ENCODE peak calls at places on chromosomes 13 and 19, in four cellular contexts. L is HAP-1, M is lower lobe of right lung, D is IMR-90. Z is an unnamed sample.

GRCh38 chr13:112961457-112962369 is 7.3 kb upstream of the MCF2L start:
- DNase-seq in L (no peak), M (no peak), D (no peak), Z (no peak)

GRCh38 chr19:2727640-2727944 is 6.4 kb upstream of the DIRAS1 start:
- DNase-seq in L (no peak), M (no peak), D (no peak), Z (no peak)

GRCh38 chr13:46296920-46297319 is 85.2 kb downstream of the LRRC63 start:
- DNase-seq in L (no peak), M (no peak), D (peak; percentile 67), Z (no peak)

GRCh38 chr19:3062165-3063105 is at the start of gene TLE5:
- DNase-seq in L (peak; percentile 73), M (peak; percentile 80), D (no peak), Z (no peak)

GRCh38 chr13:113602291-113602970 is 17.9 kb downstream of the TFDP1 start:
- DNase-seq in L (no peak), M (peak; percentile 13), D (no peak), Z (no peak)

GRCh38 chr19:14434157-14434501 is 1.0 kb downstream of the PKN1 start:
- DNase-seq in L (no peak), M (no peak), D (no peak), Z (no peak)

GRCh38 chr13:113043001-113043630 is 62.5 kb upstream of the F7 start:
- DNase-seq in L (no peak), M (no peak), D (no peak), Z (no peak)

GRCh38 chr13:106755542-106755941 is 187.6 kb upstream of the ARGLU1 start:
- DNase-seq in L (no peak), M (no peak), D (no peak), Z (no peak)

GRCh38 chr13:39051157-39051556 is 12.9 kb downstream of the NHLRC3 start:
- DNase-seq in L (no peak), M (no peak), D (peak; percentile 50), Z (peak; percentile 26)

GRCh38 chr19:12938536-12939291 is at the start of gene CALR:
- DNase-seq in L (peak; percentile 57), M (no peak), D (no peak), Z (no peak)

GRCh38 chr19:10784257-10784656 is 51.8 kb downstream of the TMED1 start:
- DNase-seq in L (no peak), M (peak; percentile 68), D (no peak), Z (no peak)

GRCh38 chr13:96473463-96474157 is 383.7 kb downstream of the HS6ST3 start:
- DNase-seq in L (no peak), M (no peak), D (no peak), Z (peak; percentile 20)

GRCh38 chr19:815775-816499 is 5.8 kb downstream of the PLPPR3 start:
- DNase-seq in L (no peak), M (no peak), D (no peak), Z (no peak)

DNA sequence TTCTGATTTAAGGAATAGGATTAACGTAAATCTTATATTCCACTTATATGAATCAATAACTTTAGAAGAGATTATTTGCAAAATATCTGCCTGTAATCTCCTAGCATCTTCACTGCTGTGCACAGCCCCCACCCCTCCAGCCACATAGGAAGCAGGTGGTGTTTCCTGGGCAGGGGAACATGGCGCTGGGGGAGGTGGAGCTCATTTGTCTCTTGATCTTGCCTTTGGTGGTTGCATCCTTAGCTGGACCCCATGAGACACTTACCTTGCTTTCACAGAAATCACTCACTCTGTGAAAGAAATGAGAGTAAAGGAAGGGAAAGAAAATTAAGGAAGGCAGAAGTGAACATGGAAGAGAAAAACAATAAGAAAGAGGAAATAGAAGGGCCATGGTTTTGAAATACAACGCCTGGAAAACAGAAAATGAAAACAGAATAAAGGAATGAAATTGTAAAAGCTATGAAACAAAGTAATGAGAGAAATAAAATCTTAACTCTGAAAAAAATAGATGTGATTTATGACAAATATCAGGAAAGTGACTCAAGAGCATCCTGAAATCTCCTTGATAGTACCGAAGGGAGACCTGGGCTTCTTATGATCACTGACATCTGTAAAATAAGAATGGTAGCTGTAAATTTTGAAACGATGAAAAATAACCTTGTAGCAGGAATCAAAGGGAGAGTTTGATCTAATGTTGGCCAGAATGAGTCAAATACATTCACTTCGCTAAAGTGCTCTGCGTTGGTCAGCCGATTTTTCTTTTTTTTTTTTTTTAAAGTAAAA is 17.2 kb upstream of the RNASEH2B start:
- DNase-seq in L (no peak), M (no peak), D (no peak), Z (no peak)
- H3K4me1 ChIP-seq in L (peaks cover 8% of the 10 kb centered on the region), M (peaks cover 8% of the 10 kb centered on the region), D (no peaks in the 10 kb centered on the region), Z (no peaks in the 10 kb centered on the region)

DNA sequence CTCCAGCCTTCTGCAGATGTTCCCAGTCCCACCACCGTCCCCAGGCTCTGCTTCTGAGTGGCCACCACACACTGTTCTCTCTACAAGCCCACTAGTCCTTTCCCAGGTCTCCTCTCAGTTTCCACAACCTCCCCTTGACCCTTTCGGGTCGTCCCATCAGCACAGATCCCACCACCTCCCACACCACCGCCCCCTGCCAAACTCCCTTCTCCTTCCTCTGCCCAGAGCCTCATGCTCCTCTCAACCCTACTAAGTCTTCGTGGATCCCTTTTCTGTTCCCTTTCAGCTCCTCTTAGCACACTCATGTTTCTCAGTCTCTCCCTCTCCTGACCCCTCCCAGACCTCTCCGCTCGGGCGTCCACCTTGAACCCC is 1.9 kb downstream of the NAPA start:
- DNase-seq in L (no peak), M (no peak), D (no peak), Z (no peak)
- H3K4me1 ChIP-seq in L (peaks cover 3% of the 10 kb centered on the region), M (peaks cover 68% of the 10 kb centered on the region), D (peaks cover 18% of the 10 kb centered on the region), Z (peaks cover 5% of the 10 kb centered on the region)

GRCh38 chr19:40716031-40716654 is 543 bp downstream of the COQ8B start:
- DNase-seq in L (peak; percentile 35), M (no peak), D (peak; percentile 95), Z (no peak)
- H3K4me1 ChIP-seq in L (peaks cover 15% of the 10 kb centered on the region), M (peaks cover 50% of the 10 kb centered on the region), D (peaks cover 9% of the 10 kb centered on the region), Z (peaks cover 21% of the 10 kb centered on the region)

GRCh38 chr13:21012211-21012610 is 49.2 kb downstream of the LATS2 start:
- DNase-seq in L (no peak), M (no peak), D (peak; percentile 93), Z (no peak)
- H3K4me1 ChIP-seq in L (no peaks in the 10 kb centered on the region), M (peaks cover 74% of the 10 kb centered on the region), D (peaks cover 41% of the 10 kb centered on the region), Z (peaks cover 5% of the 10 kb centered on the region)

GRCh38 chr19:48332351-48332661 is 7.0 kb downstream of the EMP3 start:
- DNase-seq in L (no peak), M (no peak), D (no peak), Z (no peak)

GRCh38 chr19:48333467-48334384 is 8.4 kb downstream of the EMP3 start:
- DNase-seq in L (peak; percentile 94), M (peak; percentile 96), D (peak; percentile 91), Z (peak; percentile 71)

GRCh38 chr19:48329167-48329891 is 4.0 kb downstream of the EMP3 start:
- DNase-seq in L (peak; percentile 45), M (no peak), D (peak; percentile 59), Z (no peak)

GRCh38 chr19:48330012-48330681 is 4.8 kb downstream of the EMP3 start:
- DNase-seq in L (peak; percentile 95), M (peak; percentile 87), D (no peak), Z (peak; percentile 79)

DNA sequence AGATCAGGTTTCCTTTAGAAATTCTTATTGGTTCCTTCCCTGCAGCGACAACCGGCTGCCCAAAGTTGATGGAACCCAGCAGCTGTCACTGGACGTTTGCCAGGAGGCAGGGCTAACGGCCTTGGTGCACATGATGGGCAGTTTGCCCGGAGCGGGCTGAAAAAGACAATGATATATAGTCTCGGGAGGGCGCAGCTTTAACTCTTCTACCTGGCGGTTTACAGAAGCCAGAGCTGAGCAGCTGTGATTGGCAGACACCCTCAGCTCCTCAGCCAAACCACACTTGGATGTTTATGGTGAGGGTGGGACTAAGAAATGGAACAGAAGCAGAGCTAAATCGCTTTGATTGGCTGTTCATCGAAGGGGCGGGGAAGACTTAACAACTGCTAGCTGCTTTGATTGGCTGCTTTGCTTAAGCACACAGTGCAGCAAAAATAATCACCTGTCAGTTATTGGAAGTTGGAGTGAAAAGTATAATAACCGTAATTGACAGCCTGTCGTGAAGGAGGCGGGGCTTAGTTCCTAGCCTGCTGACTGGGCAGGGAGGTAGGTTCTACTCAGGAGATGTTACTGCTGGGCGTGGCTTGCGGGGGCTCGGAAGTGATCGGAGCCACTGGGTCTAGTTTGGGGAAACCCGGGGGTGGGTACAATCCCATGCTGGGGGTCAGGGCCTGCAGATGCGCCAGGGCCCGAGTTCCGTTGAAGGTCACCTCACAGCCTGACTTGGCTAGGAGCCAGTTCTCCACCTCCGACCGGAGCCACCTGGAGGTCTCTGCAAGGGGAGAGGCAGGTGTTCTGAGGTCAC is 7.5 kb downstream of the EMP3 start:
- DNase-seq in L (peak; percentile 97), M (peak; percentile 96), D (peak; percentile 98), Z (peak; percentile 69)
- H3K4me1 ChIP-seq in L (peaks cover 16% of the 10 kb centered on the region), M (peaks cover 44% of the 10 kb centered on the region), D (peaks cover 15% of the 10 kb centered on the region), Z (peaks cover 6% of the 10 kb centered on the region)

GRCh38 chr13:98482476-98483444 is 94.1 kb downstream of the STK24 start:
- DNase-seq in L (no peak), M (peak; percentile 81), D (peak; percentile 74), Z (no peak)

GRCh38 chr13:98484289-98485219 is 92.4 kb downstream of the STK24 start:
- DNase-seq in L (peak; percentile 56), M (peak; percentile 90), D (peak; percentile 95), Z (peak; percentile 61)

GRCh38 chr13:98481511-98481951 is 95.4 kb downstream of the STK24 start:
- DNase-seq in L (no peak), M (no peak), D (peak; percentile 30), Z (no peak)

GRCh38 chr13:98485561-98485960 is 91.3 kb downstream of the STK24 start:
- DNase-seq in L (no peak), M (no peak), D (no peak), Z (no peak)

GRCh38 chr13:98483636-98484288 is 93.1 kb downstream of the STK24 start:
- DNase-seq in L (no peak), M (no peak), D (peak; percentile 50), Z (no peak)
- H3K4me1 ChIP-seq in L (peaks cover 21% of the 10 kb centered on the region), M (peaks cover 69% of the 10 kb centered on the region), D (peaks cover 45% of the 10 kb centered on the region), Z (peaks cover 32% of the 10 kb centered on the region)

Z was measured in neuronal stem cell.